ENCODE peak calls at places on chromosomes 16 and 17, in nine cellular contexts. S, N, W, E, D, B, V, T and P are unnamed samples.

GRCh38 chr16:17947165-17947564 is 389.4 kb downstream of the NPIPA8 start:
- DNase-seq in S (no peak), N (no peak), W (no peak), E (no peak), D (no peak), B (no peak), V (no peak), T (no peak), P (no peak)

GRCh38 chr16:89529097-89529496 is 20.9 kb downstream of the SPG7 start:
- DNase-seq in S (no peak), N (no peak), W (no peak), E (no peak), D (no peak), B (no peak), V (no peak), T (no peak), P (no peak)

GRCh38 chr17:68892658-68893057 is 62.5 kb downstream of the ABCA8 start:
- DNase-seq in S (no peak), N (no peak), W (no peak), E (no peak), D (no peak), B (no peak), V (no peak), T (no peak), P (no peak)

GRCh38 chr17:50288306-50288705 is 14.0 kb downstream of the TMEM92 start:
- DNase-seq in S (no peak), N (no peak), W (no peak), E (no peak), D (no peak), B (no peak), V (no peak), T (no peak), P (no peak)

GRCh38 chr16:11497851-11498289 is 88.8 kb downstream of the LITAF start:
- DNase-seq in S (no peak), N (no peak), W (no peak), E (peak), D (peak), B (peak), V (no peak), T (no peak), P (no peak)

GRCh38 chr17:17876959-17877547 is 40.3 kb upstream of the SREBF1 start:
- DNase-seq in S (no peak), N (no peak), W (no peak), E (no peak), D (peak), B (peak), V (no peak), T (no peak), P (no peak)

GRCh38 chr17:1972429-1973160 is 52.5 kb downstream of the RTN4RL1 start:
- DNase-seq in S (no peak), N (no peak), W (no peak), E (no peak), D (no peak), B (no peak), V (no peak), T (no peak), P (no peak)

GRCh38 chr17:44916781-44917241 is 1.5 kb upstream of the GFAP start:
- DNase-seq in S (no peak), N (no peak), W (no peak), E (no peak), D (no peak), B (peak), V (no peak), T (no peak), P (peak)

GRCh38 chr17:64411999-64412771 is 21.5 kb upstream of the PECAM1 start:
- DNase-seq in S (no peak), N (no peak), W (no peak), E (no peak), D (peak), B (peak), V (no peak), T (no peak), P (no peak)